ENCODE peak calls at places on chromosome 11, in eight cellular contexts. One of them, this sample, is unnamed.

GRCh38 chr11:19241260-19242183 is 777 bp upstream of the E2F8 start:
- DNase-seq in neural progenitor cell: peak
- DNase-seq in mesenchymal stem cell: no peak
- DNase-seq in MM.1S: peak
- DNase-seq in left ventricle myocardium inferior: peak
- DNase-seq in mammary epithelial cell: no peak
- DNase-seq in A549: peak
- DNase-seq in transverse colon: peak
- DNase-seq in this sample: no peak

GRCh38 chr11:35116245-35116644 is 22.7 kb upstream of the CD44 start:
- DNase-seq in mesenchymal stem cell: no peak
- DNase-seq in mammary epithelial cell: peak
- DNase-seq in A549: no peak
- DNase-seq in MM.1S: no peak
- DNase-seq in transverse colon: no peak
- DNase-seq in neural progenitor cell: no peak
- DNase-seq in left ventricle myocardium inferior: no peak
- DNase-seq in this sample: no peak

GRCh38 chr11:16321148-16321547 is 35.2 kb downstream of the SOX6 start:
- DNase-seq in MM.1S: no peak
- DNase-seq in mammary epithelial cell: peak
- DNase-seq in mesenchymal stem cell: no peak
- DNase-seq in A549: no peak
- DNase-seq in neural progenitor cell: no peak
- DNase-seq in left ventricle myocardium inferior: no peak
- DNase-seq in transverse colon: no peak
- DNase-seq in this sample: no peak

GRCh38 chr11:119889728-119890280 is 160.8 kb upstream of the NECTIN1 start:
- DNase-seq in neural progenitor cell: no peak
- DNase-seq in transverse colon: no peak
- DNase-seq in mesenchymal stem cell: no peak
- DNase-seq in left ventricle myocardium inferior: no peak
- DNase-seq in MM.1S: no peak
- DNase-seq in A549: no peak
- DNase-seq in mammary epithelial cell: no peak
- DNase-seq in this sample: no peak

GRCh38 chr11:23932485-23932898 is 564.4 kb upstream of the LUZP2 start:
- DNase-seq in A549: no peak
- DNase-seq in mesenchymal stem cell: peak
- DNase-seq in mammary epithelial cell: peak
- DNase-seq in neural progenitor cell: no peak
- DNase-seq in left ventricle myocardium inferior: no peak
- DNase-seq in MM.1S: no peak
- DNase-seq in transverse colon: no peak
- DNase-seq in this sample: no peak

GRCh38 chr11:11946180-11946579 is 62.2 kb downstream of the DKK3 start:
- DNase-seq in transverse colon: no peak
- DNase-seq in neural progenitor cell: no peak
- DNase-seq in left ventricle myocardium inferior: no peak
- DNase-seq in A549: no peak
- DNase-seq in MM.1S: no peak
- DNase-seq in mammary epithelial cell: no peak
- DNase-seq in mesenchymal stem cell: no peak
- DNase-seq in this sample: no peak

GRCh38 chr11:76177250-76177686 is 29.0 kb downstream of the WNT11 start:
- DNase-seq in transverse colon: no peak
- DNase-seq in A549: no peak
- DNase-seq in MM.1S: no peak
- DNase-seq in left ventricle myocardium inferior: no peak
- DNase-seq in mesenchymal stem cell: no peak
- DNase-seq in neural progenitor cell: no peak
- DNase-seq in mammary epithelial cell: no peak
- DNase-seq in this sample: no peak

GRCh38 chr11:79363261-79363660 is 77.6 kb downstream of the TENM4 start:
- DNase-seq in A549: no peak
- DNase-seq in left ventricle myocardium inferior: no peak
- DNase-seq in transverse colon: no peak
- DNase-seq in mammary epithelial cell: peak
- DNase-seq in MM.1S: no peak
- DNase-seq in mesenchymal stem cell: no peak
- DNase-seq in neural progenitor cell: no peak
- DNase-seq in this sample: no peak

GRCh38 chr11:104451193-104451592 is 287.2 kb upstream of the PDGFD start:
- DNase-seq in mammary epithelial cell: no peak
- DNase-seq in mesenchymal stem cell: no peak
- DNase-seq in A549: no peak
- DNase-seq in transverse colon: no peak
- DNase-seq in neural progenitor cell: no peak
- DNase-seq in left ventricle myocardium inferior: peak
- DNase-seq in MM.1S: no peak
- DNase-seq in this sample: no peak

GRCh38 chr11:112806876-112807275 is 154.3 kb upstream of the NCAM1 start:
- DNase-seq in left ventricle myocardium inferior: no peak
- DNase-seq in mesenchymal stem cell: no peak
- DNase-seq in mammary epithelial cell: no peak
- DNase-seq in neural progenitor cell: no peak
- DNase-seq in MM.1S: no peak
- DNase-seq in A549: no peak
- DNase-seq in transverse colon: no peak
- DNase-seq in this sample: no peak

GRCh38 chr11:77547863-77548551 is 41.7 kb upstream of the AQP11 start:
- DNase-seq in neural progenitor cell: peak
- DNase-seq in A549: peak
- DNase-seq in mammary epithelial cell: peak
- DNase-seq in transverse colon: peak
- DNase-seq in mesenchymal stem cell: peak
- DNase-seq in MM.1S: peak
- DNase-seq in left ventricle myocardium inferior: no peak
- DNase-seq in this sample: no peak

GRCh38 chr11:16767137-16767536 is 28.7 kb downstream of the C11orf58 start:
- DNase-seq in A549: no peak
- DNase-seq in mesenchymal stem cell: no peak
- DNase-seq in left ventricle myocardium inferior: no peak
- DNase-seq in mammary epithelial cell: no peak
- DNase-seq in MM.1S: no peak
- DNase-seq in neural progenitor cell: no peak
- DNase-seq in transverse colon: no peak
- DNase-seq in this sample: no peak

GRCh38 chr11:45786272-45786671 is 18.7 kb upstream of the SLC35C1 start:
- DNase-seq in MM.1S: no peak
- DNase-seq in mammary epithelial cell: no peak
- DNase-seq in mesenchymal stem cell: no peak
- DNase-seq in left ventricle myocardium inferior: no peak
- DNase-seq in A549: no peak
- DNase-seq in neural progenitor cell: no peak
- DNase-seq in transverse colon: no peak
- DNase-seq in this sample: no peak

GRCh38 chr11:124894606-124895430 is 2.8 kb downstream of the ROBO4 start:
- DNase-seq in left ventricle myocardium inferior: no peak
- DNase-seq in neural progenitor cell: no peak
- DNase-seq in A549: no peak
- DNase-seq in mesenchymal stem cell: no peak
- DNase-seq in mammary epithelial cell: no peak
- DNase-seq in MM.1S: no peak
- DNase-seq in transverse colon: no peak
- DNase-seq in this sample: no peak

GRCh38 chr11:124086447-124086846 is 28.8 kb upstream of the VWA5A start:
- DNase-seq in mesenchymal stem cell: no peak
- DNase-seq in neural progenitor cell: peak
- DNase-seq in A549: no peak
- DNase-seq in MM.1S: no peak
- DNase-seq in transverse colon: no peak
- DNase-seq in mammary epithelial cell: no peak
- DNase-seq in left ventricle myocardium inferior: no peak
- DNase-seq in this sample: peak

GRCh38 chr11:59629996-59630395 is 14.4 kb upstream of the OSBP start:
- DNase-seq in left ventricle myocardium inferior: no peak
- DNase-seq in neural progenitor cell: no peak
- DNase-seq in transverse colon: no peak
- DNase-seq in MM.1S: no peak
- DNase-seq in mesenchymal stem cell: no peak
- DNase-seq in A549: no peak
- DNase-seq in mammary epithelial cell: no peak
- DNase-seq in this sample: no peak

GRCh38 chr11:3139086-3139440 is 26.0 kb downstream of the OSBPL5 start:
- DNase-seq in MM.1S: no peak
- DNase-seq in mammary epithelial cell: no peak
- DNase-seq in transverse colon: no peak
- DNase-seq in A549: no peak
- DNase-seq in left ventricle myocardium inferior: peak
- DNase-seq in mesenchymal stem cell: no peak
- DNase-seq in neural progenitor cell: no peak
- DNase-seq in this sample: no peak
- H3K27ac ChIP-seq in MM.1S: no peak
- H3K27ac ChIP-seq in mammary epithelial cell: no peak
- H3K27ac ChIP-seq in transverse colon: peak
- H3K27ac ChIP-seq in A549: no peak
- H3K27ac ChIP-seq in left ventricle myocardium inferior: no peak
- H3K27ac ChIP-seq in mesenchymal stem cell: no peak
- H3K27ac ChIP-seq in neural progenitor cell: no peak
- H3K27ac ChIP-seq in this sample: no peak

GRCh38 chr11:450809-451451 is 851 bp downstream of the PTDSS2 start:
- DNase-seq in neural progenitor cell: peak
- DNase-seq in mammary epithelial cell: peak
- DNase-seq in MM.1S: peak
- DNase-seq in mesenchymal stem cell: peak
- DNase-seq in transverse colon: peak
- DNase-seq in A549: peak
- DNase-seq in left ventricle myocardium inferior: peak
- DNase-seq in this sample: peak
- H3K27ac ChIP-seq in neural progenitor cell: no peak
- H3K27ac ChIP-seq in mammary epithelial cell: peak
- H3K27ac ChIP-seq in MM.1S: no peak
- H3K27ac ChIP-seq in mesenchymal stem cell: no peak
- H3K27ac ChIP-seq in transverse colon: peak
- H3K27ac ChIP-seq in A549: peak
- H3K27ac ChIP-seq in left ventricle myocardium inferior: peak
- H3K27ac ChIP-seq in this sample: no peak

GRCh38 chr11:71977090-71977489 is 21.6 kb upstream of the IL18BP start:
- DNase-seq in transverse colon: no peak
- DNase-seq in left ventricle myocardium inferior: no peak
- DNase-seq in A549: no peak
- DNase-seq in mammary epithelial cell: no peak
- DNase-seq in MM.1S: no peak
- DNase-seq in mesenchymal stem cell: no peak
- DNase-seq in neural progenitor cell: no peak
- DNase-seq in this sample: no peak
- H3K27ac ChIP-seq in transverse colon: no peak
- H3K27ac ChIP-seq in left ventricle myocardium inferior: no peak
- H3K27ac ChIP-seq in A549: no peak
- H3K27ac ChIP-seq in mammary epithelial cell: no peak
- H3K27ac ChIP-seq in MM.1S: no peak
- H3K27ac ChIP-seq in mesenchymal stem cell: no peak
- H3K27ac ChIP-seq in neural progenitor cell: no peak
- H3K27ac ChIP-seq in this sample: no peak

GRCh38 chr11:66346476-66347424 is 679 bp downstream of the B4GAT1 start:
- DNase-seq in neural progenitor cell: peak
- DNase-seq in mammary epithelial cell: peak
- DNase-seq in mesenchymal stem cell: no peak
- DNase-seq in A549: no peak
- DNase-seq in transverse colon: no peak
- DNase-seq in MM.1S: no peak
- DNase-seq in left ventricle myocardium inferior: no peak
- DNase-seq in this sample: peak
- H3K27ac ChIP-seq in neural progenitor cell: no peak
- H3K27ac ChIP-seq in mammary epithelial cell: peak
- H3K27ac ChIP-seq in mesenchymal stem cell: peak
- H3K27ac ChIP-seq in A549: peak
- H3K27ac ChIP-seq in transverse colon: peak
- H3K27ac ChIP-seq in MM.1S: no peak
- H3K27ac ChIP-seq in left ventricle myocardium inferior: peak
- H3K27ac ChIP-seq in this sample: peak

DNA sequence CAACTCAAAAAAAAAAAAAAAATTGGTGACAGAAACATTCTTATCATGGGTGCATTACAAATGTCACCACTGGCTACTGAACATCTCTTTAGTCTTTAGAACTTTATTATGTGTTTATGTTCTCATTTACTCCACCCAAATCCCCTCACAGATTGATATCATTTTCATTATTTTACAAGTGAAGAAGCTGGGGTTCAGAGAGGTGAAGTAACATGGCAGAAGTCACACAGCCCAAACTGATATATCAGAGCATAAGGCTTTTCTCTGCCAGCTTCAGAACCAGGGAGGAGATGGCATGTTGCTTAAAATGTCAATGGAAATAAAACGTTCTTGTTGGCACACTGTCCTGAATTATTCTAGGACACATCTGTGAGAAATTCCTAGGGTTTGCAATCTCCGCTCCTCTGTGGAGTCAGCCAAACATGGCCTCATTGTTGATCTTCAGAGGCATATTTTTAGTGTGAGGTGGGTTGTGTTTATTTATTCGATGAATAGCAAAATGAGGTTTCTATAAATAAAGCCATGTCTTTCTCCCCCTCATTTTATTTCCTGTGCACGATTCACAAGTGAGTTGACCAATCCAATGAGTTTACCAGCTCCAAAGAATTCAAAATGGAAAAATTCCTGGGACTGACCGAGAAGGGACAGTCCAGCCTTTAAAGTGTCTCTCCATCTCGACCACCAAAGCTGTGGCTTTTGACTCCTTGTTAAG is 72.9 kb upstream of the ANO1 start:
- DNase-seq in MM.1S: no peak
- DNase-seq in mesenchymal stem cell: peak
- DNase-seq in neural progenitor cell: no peak
- DNase-seq in transverse colon: no peak
- DNase-seq in A549: no peak
- DNase-seq in left ventricle myocardium inferior: no peak
- DNase-seq in mammary epithelial cell: no peak
- DNase-seq in this sample: no peak
- H3K27ac ChIP-seq in MM.1S: no peak
- H3K27ac ChIP-seq in mesenchymal stem cell: no peak
- H3K27ac ChIP-seq in neural progenitor cell: no peak
- H3K27ac ChIP-seq in transverse colon: no peak
- H3K27ac ChIP-seq in A549: no peak
- H3K27ac ChIP-seq in left ventricle myocardium inferior: peak
- H3K27ac ChIP-seq in mammary epithelial cell: no peak
- H3K27ac ChIP-seq in this sample: no peak

GRCh38 chr11:27700351-27701261 is at the start of gene BDNF:
- DNase-seq in left ventricle myocardium inferior: no peak
- DNase-seq in mesenchymal stem cell: peak
- DNase-seq in A549: peak
- DNase-seq in neural progenitor cell: peak
- DNase-seq in transverse colon: peak
- DNase-seq in MM.1S: peak
- DNase-seq in mammary epithelial cell: no peak
- DNase-seq in this sample: no peak

GRCh38 chr11:27699242-27699925 is 871 bp downstream of the BDNF start:
- DNase-seq in left ventricle myocardium inferior: no peak
- DNase-seq in MM.1S: no peak
- DNase-seq in mammary epithelial cell: no peak
- DNase-seq in transverse colon: no peak
- DNase-seq in mesenchymal stem cell: peak
- DNase-seq in neural progenitor cell: peak
- DNase-seq in A549: peak
- DNase-seq in this sample: peak

GRCh38 chr11:27701262-27702105 is 1.2 kb upstream of the BDNF start:
- DNase-seq in MM.1S: peak
- DNase-seq in transverse colon: peak
- DNase-seq in A549: peak
- DNase-seq in left ventricle myocardium inferior: peak
- DNase-seq in mesenchymal stem cell: peak
- DNase-seq in neural progenitor cell: peak
- DNase-seq in mammary epithelial cell: no peak
- DNase-seq in this sample: no peak

GRCh38 chr11:27698872-27699241 is 1.4 kb downstream of the BDNF start:
- DNase-seq in left ventricle myocardium inferior: peak
- DNase-seq in transverse colon: peak
- DNase-seq in neural progenitor cell: peak
- DNase-seq in MM.1S: peak
- DNase-seq in A549: peak
- DNase-seq in mammary epithelial cell: peak
- DNase-seq in mesenchymal stem cell: peak
- DNase-seq in this sample: peak

GRCh38 chr11:27699926-27700350 is 317 bp downstream of the BDNF start:
- DNase-seq in mesenchymal stem cell: no peak
- DNase-seq in A549: no peak
- DNase-seq in left ventricle myocardium inferior: no peak
- DNase-seq in MM.1S: no peak
- DNase-seq in mammary epithelial cell: no peak
- DNase-seq in transverse colon: no peak
- DNase-seq in neural progenitor cell: no peak
- DNase-seq in this sample: no peak
- H3K27ac ChIP-seq in mesenchymal stem cell: peak
- H3K27ac ChIP-seq in A549: peak
- H3K27ac ChIP-seq in left ventricle myocardium inferior: peak
- H3K27ac ChIP-seq in MM.1S: no peak
- H3K27ac ChIP-seq in mammary epithelial cell: no peak
- H3K27ac ChIP-seq in transverse colon: no peak
- H3K27ac ChIP-seq in neural progenitor cell: no peak
- H3K27ac ChIP-seq in this sample: no peak